ENCODE peak calls at places on chromosome 3, in four cellular contexts. J is heart left ventricle; H is SJSA1; Y is CD8-positive, alpha-beta T cell. M is an unnamed sample. For H3K27me3, the result is how much of the 10 kb centered on the place peaks cover.

GRCh38 chr3:177441813-177442646 is 244.7 kb upstream of the TBL1XR1 start:
- DNase-seq in J (no peak), H (no peak), Y (no peak), M (no peak)

GRCh38 chr3:192170659-192171058 is 556.7 kb downstream of the FGF12 start:
- DNase-seq in J (no peak), H (no peak), Y (no peak), M (no peak)

GRCh38 chr3:104832530-104832929 is 534.2 kb upstream of the ALCAM start:
- DNase-seq in J (no peak), H (no peak), Y (no peak), M (no peak)

GRCh38 chr3:181567446-181568075 is 144.2 kb upstream of the SOX2 start:
- DNase-seq in J (no peak), H (no peak), Y (no peak), M (no peak)

GRCh38 chr3:101784850-101785613 is 6.0 kb downstream of the NXPE3 start:
- DNase-seq in J (no peak), H (no peak), Y (no peak), M (no peak)

GRCh38 chr3:37996785-37997301 is 6.3 kb downstream of the VILL start:
- DNase-seq in J (peak), H (peak), Y (peak), M (peak)

GRCh38 chr3:8959683-8960082 is 3.6 kb downstream of the RAD18 start:
- DNase-seq in J (no peak), H (no peak), Y (no peak), M (no peak)

GRCh38 chr3:189144645-189145044 is 27.1 kb upstream of the TPRG1 start:
- DNase-seq in J (no peak), H (no peak), Y (peak), M (no peak)

GRCh38 chr3:120764206-120764605 is 21.7 kb downstream of the GTF2E1 start:
- DNase-seq in J (no peak), H (no peak), Y (no peak), M (no peak)

GRCh38 chr3:131711114-131711786 is 208.5 kb upstream of the MRPL3 start:
- DNase-seq in J (no peak), H (no peak), Y (no peak), M (no peak)

DNA sequence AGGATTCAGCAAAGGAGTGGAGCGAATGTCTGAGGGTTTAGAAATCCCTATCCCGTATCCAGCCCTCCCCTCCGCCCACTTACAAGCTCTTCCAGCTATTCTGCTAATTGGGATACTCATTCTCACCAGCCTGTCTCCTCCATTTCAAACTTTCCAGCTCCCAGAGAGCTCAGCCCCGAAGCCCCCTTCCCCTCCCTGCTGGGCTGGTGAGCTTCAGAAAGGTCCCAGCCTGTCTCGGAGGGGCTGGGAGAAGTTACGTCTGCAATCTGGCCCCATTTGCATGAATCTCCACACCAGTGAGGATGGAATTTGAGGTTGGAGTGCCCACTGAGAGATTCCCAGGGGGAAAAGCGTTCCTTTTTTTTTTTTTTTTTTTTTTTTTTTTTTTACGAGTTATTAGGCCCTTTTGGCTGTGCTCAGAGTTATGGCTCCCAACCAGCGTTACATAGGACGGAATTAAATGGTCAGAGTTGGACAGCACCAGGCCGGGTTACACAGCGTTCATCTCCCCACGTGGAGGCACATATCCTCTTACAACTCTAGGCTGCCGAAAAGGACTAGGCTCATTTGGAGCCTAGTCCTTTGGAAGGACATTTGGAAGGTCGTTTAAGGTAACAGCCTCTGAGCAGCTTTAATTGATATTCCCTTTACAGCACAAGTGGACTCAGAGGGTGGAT is 34.7 kb downstream of the FGD5 start:
- DNase-seq in J (no peak), H (no peak), Y (no peak), M (peak)
- H3K27me3 ChIP-seq in J (under half), H (under half), Y (under half), M (under half)

DNA sequence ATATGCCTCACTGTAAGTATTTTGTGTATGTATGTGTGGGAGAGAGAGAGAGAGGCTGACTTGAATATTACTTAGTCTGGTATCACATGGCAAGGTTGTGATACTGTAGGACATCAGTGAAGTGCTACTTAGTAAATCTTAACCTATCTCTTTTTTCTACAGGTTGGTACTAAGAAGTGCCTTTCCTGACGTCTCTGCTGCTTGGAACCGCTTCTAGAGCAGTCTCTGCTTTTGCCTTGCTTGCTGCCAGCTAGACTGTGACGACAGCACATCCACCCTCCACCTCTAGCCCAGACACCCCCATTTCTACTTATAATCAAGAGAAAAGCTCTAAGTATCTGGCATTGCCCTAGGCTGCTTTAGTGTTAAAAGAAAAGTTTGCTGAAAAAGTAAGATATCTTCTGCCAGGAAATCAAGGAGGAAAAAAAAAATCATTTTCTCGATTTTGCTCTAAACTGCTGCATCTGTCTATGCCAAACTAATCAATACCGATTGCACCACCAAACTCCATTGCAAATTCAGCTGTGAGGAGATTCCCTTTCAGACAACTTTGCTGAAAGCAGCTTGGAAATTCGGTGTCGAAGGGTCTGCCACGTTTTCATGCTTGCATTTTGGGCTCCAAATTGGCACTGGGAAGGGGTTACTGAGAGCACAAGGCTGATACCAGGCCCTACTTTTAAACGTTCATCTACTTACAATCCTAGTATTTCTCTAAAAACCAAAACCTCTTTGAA is 30.7 kb downstream of the MBNL1 start:
- DNase-seq in J (no peak), H (no peak), Y (no peak), M (no peak)
- H3K27me3 ChIP-seq in J (under half), H (under half), Y (under half), M (under half)

DNA sequence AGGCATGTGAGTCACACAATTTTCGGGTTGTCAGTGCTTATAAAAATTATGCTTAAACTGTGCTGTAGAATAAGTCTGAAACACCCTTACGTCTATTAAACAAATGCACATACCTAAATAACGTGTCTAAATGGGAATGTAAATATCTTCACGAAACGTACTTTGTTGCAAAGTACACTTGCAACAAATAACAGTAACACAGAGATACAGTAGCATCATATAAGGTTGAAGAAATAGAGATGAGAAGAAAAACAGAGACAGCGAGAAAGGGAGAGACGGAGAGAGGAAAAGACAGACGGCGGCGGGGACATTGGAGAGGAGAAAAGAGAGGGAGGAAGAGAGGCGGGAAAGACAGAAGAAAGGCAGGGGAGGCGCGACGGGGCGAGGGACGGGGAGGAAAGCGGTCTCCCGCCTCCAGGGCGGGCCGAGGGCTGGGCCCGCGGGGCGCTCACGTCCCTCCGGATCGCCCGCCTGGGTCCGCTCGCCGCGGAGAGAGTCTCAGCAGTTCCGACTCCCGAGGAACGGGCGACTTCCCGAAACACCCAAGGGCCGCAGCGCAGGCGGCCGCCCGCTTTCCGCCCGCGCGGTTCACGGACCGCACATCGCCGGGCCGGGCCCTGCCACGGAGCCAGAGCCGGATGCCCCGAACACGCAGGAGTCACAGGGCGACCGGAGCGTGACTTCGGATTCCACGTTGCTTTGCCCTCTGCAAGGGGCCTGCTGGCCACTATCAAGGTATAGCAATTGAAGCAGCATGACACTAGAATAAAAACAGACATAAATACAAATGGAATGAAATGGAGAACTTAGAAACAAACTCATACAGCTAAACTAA is 153.4 kb downstream of the LMLN start:
- DNase-seq in J (peak), H (no peak), Y (no peak), M (peak)
- H3K27me3 ChIP-seq in J (half or more), H (under half), Y (under half), M (under half)

GRCh38 chr3:14691719-14692118 is 16.8 kb downstream of the C3orf20 start:
- DNase-seq in J (no peak), H (no peak), Y (no peak), M (no peak)
- H3K27me3 ChIP-seq in J (under half), H (under half), Y (under half), M (under half)

GRCh38 chr3:35640736-35641135 is 1.4 kb downstream of the ARPP21 start:
- DNase-seq in J (no peak), H (no peak), Y (no peak), M (no peak)
- H3K27me3 ChIP-seq in J (under half), H (under half), Y (under half), M (under half)

GRCh38 chr3:34011171-34012101 is 213.0 kb downstream of the PDCD6IP start:
- DNase-seq in J (no peak), H (peak), Y (no peak), M (no peak)
- H3K27me3 ChIP-seq in J (under half), H (under half), Y (under half), M (under half)

DNA sequence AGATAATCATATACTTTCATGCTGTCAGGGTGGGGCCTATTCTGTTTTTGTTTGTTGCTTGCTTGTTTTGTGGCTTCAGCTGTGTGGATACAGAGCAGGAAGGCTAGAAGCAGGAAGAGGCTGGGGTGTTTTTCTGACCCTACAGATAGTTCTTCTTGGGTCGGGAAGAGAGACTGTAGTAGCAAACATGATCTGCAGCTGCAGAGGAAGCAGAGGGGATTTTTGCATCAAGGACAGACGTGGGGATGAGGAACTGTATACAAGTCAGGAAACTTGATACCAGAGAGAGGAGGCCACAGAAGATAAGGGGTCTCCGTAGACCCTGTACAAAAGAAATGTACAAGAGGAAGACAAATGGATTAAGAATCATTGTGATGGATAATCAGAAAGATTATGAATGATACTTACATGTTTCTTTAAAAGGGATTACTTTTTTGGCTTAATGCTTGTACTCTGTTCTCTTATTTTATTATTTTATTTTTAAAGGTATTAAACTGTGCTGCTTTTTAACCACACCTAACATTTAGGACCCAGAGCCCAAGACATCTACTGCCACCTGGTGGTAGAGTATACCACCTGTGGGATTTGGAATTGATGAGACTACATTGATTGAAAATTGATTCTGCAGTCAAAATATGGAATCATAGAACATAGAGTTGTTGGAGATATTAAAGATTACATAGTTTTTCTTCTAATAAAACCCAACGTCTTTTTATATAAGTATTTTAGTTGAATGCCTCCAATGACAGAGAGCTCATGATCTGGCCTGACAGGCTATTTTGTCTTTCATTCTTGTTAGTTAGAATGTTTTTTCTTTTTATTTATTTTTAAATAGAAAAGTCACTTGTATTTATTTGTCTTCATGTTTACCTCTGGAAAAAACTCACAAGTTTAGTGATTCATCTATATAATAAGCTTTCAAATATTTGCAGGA is 87.3 kb upstream of the ROPN1 start:
- DNase-seq in J (no peak), H (no peak), Y (no peak), M (no peak)
- H3K27me3 ChIP-seq in J (under half), H (under half), Y (under half), M (under half)

DNA sequence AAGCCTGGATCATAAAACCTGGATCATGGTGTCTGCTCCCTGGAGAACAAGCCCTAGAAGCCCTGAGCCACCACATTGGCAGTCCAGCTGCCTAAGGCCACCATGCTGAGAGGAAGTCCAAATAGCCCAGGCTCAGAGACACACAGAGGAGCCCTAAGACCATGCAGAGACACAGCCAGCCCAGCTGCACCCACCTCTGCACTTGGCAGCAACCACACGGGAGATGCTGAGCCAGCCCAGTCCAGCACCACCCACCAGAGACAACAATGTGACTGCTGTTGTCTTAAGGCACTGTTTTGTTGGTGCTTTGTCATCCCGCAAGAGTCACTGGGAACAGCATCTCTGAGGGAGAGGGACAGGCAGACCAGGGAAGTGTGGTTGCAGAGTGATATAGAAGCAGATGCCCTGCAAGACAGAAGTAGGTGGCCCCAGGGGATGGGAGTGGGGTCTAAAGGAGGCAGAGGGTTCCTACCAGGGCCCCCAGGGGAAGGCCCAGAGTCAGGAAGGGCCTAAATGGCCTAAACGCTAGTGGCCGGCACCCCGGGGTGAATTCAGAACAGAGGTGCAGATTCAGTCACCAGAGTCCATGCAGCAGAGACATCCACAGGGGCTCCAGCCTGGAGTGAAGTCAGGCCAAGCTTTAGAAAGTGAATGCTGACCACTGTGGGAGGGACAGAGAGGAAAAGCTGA is 105.4 kb upstream of the PRR20G start:
- DNase-seq in J (no peak), H (no peak), Y (no peak), M (no peak)
- H3K27me3 ChIP-seq in J (under half), H (under half), Y (under half), M (under half)

GRCh38 chr3:194135516-194135805 is 487 bp upstream of the HES1 start:
- DNase-seq in J (no peak), H (no peak), Y (no peak), M (no peak)

GRCh38 chr3:194132465-194133358 is 3.2 kb upstream of the HES1 start:
- DNase-seq in J (no peak), H (no peak), Y (no peak), M (no peak)

GRCh38 chr3:194134757-194135515 is 1.0 kb upstream of the HES1 start:
- DNase-seq in J (peak), H (peak), Y (peak), M (peak)

GRCh38 chr3:194134231-194134756 is 1.7 kb upstream of the HES1 start:
- DNase-seq in J (peak), H (peak), Y (peak), M (peak)

DNA sequence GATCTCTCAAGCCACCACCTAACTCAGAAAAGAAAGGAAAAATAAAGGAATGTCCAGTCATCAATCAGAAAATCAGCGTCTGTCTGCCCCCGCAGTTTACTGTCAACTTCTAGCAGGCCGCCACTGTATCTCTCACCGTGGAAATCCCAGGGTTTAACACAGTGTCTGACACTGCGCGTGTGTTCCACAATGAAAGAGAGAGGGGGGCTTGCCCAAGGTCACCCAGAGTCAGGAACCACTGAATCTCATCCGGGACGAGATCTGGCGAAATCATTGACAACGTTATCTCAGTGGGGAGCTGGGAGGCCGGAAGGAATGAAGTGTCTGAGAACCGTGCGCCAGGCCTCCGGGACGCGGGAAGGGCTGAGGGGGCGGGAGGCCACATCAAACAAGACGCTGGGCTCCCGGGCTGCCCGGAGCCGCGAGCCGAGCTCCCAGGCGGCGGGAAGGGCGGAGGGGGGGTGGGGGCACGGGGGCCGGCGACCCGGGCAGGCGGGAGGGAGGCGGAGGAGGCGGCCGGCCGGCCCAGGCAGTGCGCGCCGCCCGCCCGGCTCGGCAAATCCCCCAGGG is 2.2 kb upstream of the HES1 start:
- DNase-seq in J (peak), H (peak), Y (no peak), M (peak)
- H3K27me3 ChIP-seq in J (under half), H (under half), Y (under half), M (under half)

M was measured in right cardiac atrium.